ENCODE peak calls at places on chromosomes 2 and 18, in seven cellular contexts. H, X, Q, K, L, R and C are unnamed samples.

GRCh38 chr2:112627060-112628040 is 18.4 kb upstream of the SLC20A1 start:
- DNase-seq in H (no peak), X (peak), Q (no peak), K (no peak), L (no peak), R (peak), C (no peak)

GRCh38 chr2:239904496-239904895 is 120.6 kb downstream of the NDUFA10 start:
- DNase-seq in H (no peak), X (no peak), Q (no peak), K (no peak), L (no peak), R (no peak), C (no peak)

GRCh38 chr2:128197059-128197458 is 106.1 kb downstream of the UGGT1 start:
- DNase-seq in H (no peak), X (no peak), Q (no peak), K (no peak), L (no peak), R (no peak), C (no peak)

GRCh38 chr2:905833-906140 is 44.9 kb upstream of the SNTG2 start:
- DNase-seq in H (no peak), X (no peak), Q (no peak), K (no peak), L (no peak), R (no peak), C (no peak)

GRCh38 chr18:26309283-26309682 is 83.0 kb downstream of the TAF4B start:
- DNase-seq in H (no peak), X (no peak), Q (no peak), K (no peak), L (no peak), R (peak), C (no peak)

GRCh38 chr2:97267411-97268074 is 154.6 kb downstream of the ANKRD36 start:
- DNase-seq in H (no peak), X (no peak), Q (peak), K (no peak), L (peak), R (no peak), C (peak)

GRCh38 chr2:28164280-28164801 is 228.3 kb upstream of the FOSL2 start:
- DNase-seq in H (no peak), X (no peak), Q (peak), K (no peak), L (peak), R (peak), C (no peak)

GRCh38 chr2:99442837-99443236 is 47.0 kb downstream of the REV1 start:
- DNase-seq in H (no peak), X (no peak), Q (no peak), K (no peak), L (peak), R (peak), C (no peak)

GRCh38 chr2:219968685-219969345 is 341.4 kb downstream of the SLC4A3 start:
- DNase-seq in H (no peak), X (no peak), Q (no peak), K (no peak), L (no peak), R (peak), C (no peak)

GRCh38 chr18:57942090-57942489 is 101.9 kb upstream of the NEDD4L start:
- DNase-seq in H (no peak), X (no peak), Q (no peak), K (no peak), L (no peak), R (no peak), C (no peak)

GRCh38 chr2:112836695-112837117 is at the start of gene IL1B:
- DNase-seq in H (no peak), X (peak), Q (no peak), K (no peak), L (no peak), R (peak), C (no peak)

GRCh38 chr18:9038277-9038871 is 64.1 kb upstream of the NDUFV2 start:
- DNase-seq in H (no peak), X (no peak), Q (no peak), K (no peak), L (no peak), R (no peak), C (no peak)

GRCh38 chr2:193502363-193503035 is 1307.8 kb upstream of the TMEFF2 start:
- DNase-seq in H (no peak), X (no peak), Q (no peak), K (no peak), L (no peak), R (no peak), C (no peak)

GRCh38 chr2:160111951-160112798 is 49.8 kb upstream of the PLA2R1 start:
- DNase-seq in H (no peak), X (no peak), Q (no peak), K (no peak), L (no peak), R (no peak), C (no peak)

GRCh38 chr2:64143154-64144056 is 815 bp downstream of the PELI1 start:
- DNase-seq in H (peak), X (no peak), Q (peak), K (peak), L (peak), R (peak), C (peak)

GRCh38 chr2:163877316-163877715 is 141.5 kb upstream of the FIGN start:
- DNase-seq in H (no peak), X (peak), Q (no peak), K (no peak), L (peak), R (peak), C (no peak)

GRCh38 chr2:117968724-117969121 is 45.1 kb downstream of the CCDC93 start:
- DNase-seq in H (no peak), X (no peak), Q (no peak), K (no peak), L (no peak), R (no peak), C (no peak)

GRCh38 chr2:233486778-233487552 is 79.6 kb downstream of the USP40 start:
- DNase-seq in H (no peak), X (peak), Q (no peak), K (no peak), L (no peak), R (peak), C (no peak)

GRCh38 chr2:129891341-129892320 is 87.8 kb upstream of the RAB6C start:
- DNase-seq in H (no peak), X (no peak), Q (no peak), K (no peak), L (no peak), R (no peak), C (no peak)